ENCODE peak calls at places on chromosome 2, in eight cellular contexts. E is HepG2, B is astrocyte, A is keratinocyte, K is PC-9, P is mammary epithelial cell, Y is GM23338, M is fibroblast of lung. C is an unnamed sample.
A peak's percentile ranks its signal among the peaks of the same experiment; 100 is the strongest.

GRCh38 chr2:7994397-7994951 is 687.4 kb upstream of the ID2 start:
- DNase-seq in E (no peak), B (no peak), A (no peak), K (no peak), P (no peak), Y (no peak), M (no peak), C (no peak)

GRCh38 chr2:182831097-182831496 is 35.3 kb downstream of the FRZB start:
- DNase-seq in E (no peak), B (no peak), A (no peak), K (no peak), P (no peak), Y (no peak), M (no peak), C (no peak)

GRCh38 chr2:82690757-82691411 is 1768.2 kb downstream of the SUCLG1 start:
- DNase-seq in E (no peak), B (no peak), A (no peak), K (no peak), P (no peak), Y (no peak), M (no peak), C (no peak)

GRCh38 chr2:29844713-29845320 is 76.6 kb downstream of the ALK start:
- DNase-seq in E (no peak), B (peak; percentile 10), A (no peak), K (no peak), P (no peak), Y (no peak), M (peak; percentile 30), C (no peak)

GRCh38 chr2:179595284-179595683 is 266.1 kb downstream of the ZNF385B start:
- DNase-seq in E (peak; percentile 33), B (no peak), A (no peak), K (no peak), P (no peak), Y (peak; percentile 46), M (no peak), C (no peak)

GRCh38 chr2:48248251-48248933 is 281.6 kb upstream of the STON1 start:
- DNase-seq in E (peak; percentile 77), B (peak; percentile 91), A (peak; percentile 54), K (peak; percentile 87), P (peak; percentile 93), Y (peak; percentile 60), M (peak; percentile 93), C (peak; percentile 86)

GRCh38 chr2:208358758-208359631 is 47.6 kb upstream of the PTH2R start:
- DNase-seq in E (no peak), B (peak; percentile 18), A (no peak), K (no peak), P (no peak), Y (no peak), M (peak; percentile 32), C (no peak)

GRCh38 chr2:200242553-200242952 is 63.9 kb upstream of the SPATS2L start:
- DNase-seq in E (no peak), B (no peak), A (no peak), K (no peak), P (no peak), Y (no peak), M (no peak), C (no peak)

GRCh38 chr2:171630812-171631626 is 56.2 kb upstream of the DYNC1I2 start:
- DNase-seq in E (no peak), B (peak; percentile 16), A (no peak), K (no peak), P (no peak), Y (peak; percentile 43), M (peak; percentile 11), C (no peak)

GRCh38 chr2:15667579-15668556 is 76.2 kb downstream of the DDX1 start:
- DNase-seq in E (no peak), B (peak; percentile 10), A (no peak), K (no peak), P (peak; percentile 45), Y (no peak), M (peak; percentile 22), C (peak; percentile 83)

GRCh38 chr2:174350018-174350417 is 15.3 kb downstream of the SP9 start:
- DNase-seq in E (no peak), B (no peak), A (no peak), K (no peak), P (no peak), Y (peak; percentile 66), M (no peak), C (peak; percentile 29)

GRCh38 chr2:129796216-129796615 is 183.2 kb upstream of the RAB6C start:
- DNase-seq in E (no peak), B (no peak), A (no peak), K (no peak), P (no peak), Y (no peak), M (no peak), C (no peak)

GRCh38 chr2:129793326-129793955 is 186.0 kb upstream of the RAB6C start:
- DNase-seq in E (no peak), B (no peak), A (no peak), K (no peak), P (no peak), Y (no peak), M (no peak), C (no peak)

GRCh38 chr2:129794517-129794916 is 184.9 kb upstream of the RAB6C start:
- DNase-seq in E (no peak), B (no peak), A (no peak), K (no peak), P (no peak), Y (no peak), M (no peak), C (no peak)

GRCh38 chr2:129794116-129794515 is 185.3 kb upstream of the RAB6C start:
- DNase-seq in E (no peak), B (no peak), A (no peak), K (no peak), P (no peak), Y (no peak), M (no peak), C (no peak)

GRCh38 chr2:129791651-129792050 is 187.8 kb upstream of the RAB6C start:
- DNase-seq in E (no peak), B (no peak), A (no peak), K (no peak), P (no peak), Y (no peak), M (no peak), C (no peak)
- TF ChIP-seq CTCF in E (no peak), B (no peak), A (no peak), K (no peak), P (no peak), Y (no peak), M (no peak), C (no peak)

DNA sequence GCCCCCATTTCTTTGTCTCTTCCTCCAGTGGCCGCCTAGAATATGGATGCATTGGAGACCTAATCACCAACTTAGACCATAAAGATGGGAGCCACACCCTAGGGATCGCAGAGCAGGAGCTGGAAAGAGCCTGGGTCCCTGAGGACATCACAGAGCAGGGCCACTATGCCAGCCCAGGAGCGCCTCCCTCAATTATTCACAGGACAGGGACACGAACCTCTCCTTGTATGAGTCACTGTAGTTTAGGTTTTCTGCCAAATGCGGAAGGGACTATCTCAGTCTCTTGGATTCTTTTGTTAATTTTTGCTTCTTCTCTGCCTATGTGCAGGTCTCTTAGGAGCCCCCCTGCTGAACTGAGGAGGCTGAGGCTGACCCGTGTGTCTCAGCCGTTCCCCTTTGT is 12.9 kb upstream of the PTPN4 start:
- DNase-seq in E (no peak), B (no peak), A (no peak), K (peak; percentile 49), P (peak; percentile 6), Y (no peak), M (peak; percentile 55), C (peak; percentile 65)
- H3K4me1 ChIP-seq in E (peaks cover 8% of the 10 kb centered on the region), B (peaks cover 23% of the 10 kb centered on the region), A (peaks cover 42% of the 10 kb centered on the region), K (peaks cover 40% of the 10 kb centered on the region), P (peaks cover 44% of the 10 kb centered on the region), Y (peaks cover 11% of the 10 kb centered on the region), M (peaks cover 4% of the 10 kb centered on the region), C (peaks cover 24% of the 10 kb centered on the region)

DNA sequence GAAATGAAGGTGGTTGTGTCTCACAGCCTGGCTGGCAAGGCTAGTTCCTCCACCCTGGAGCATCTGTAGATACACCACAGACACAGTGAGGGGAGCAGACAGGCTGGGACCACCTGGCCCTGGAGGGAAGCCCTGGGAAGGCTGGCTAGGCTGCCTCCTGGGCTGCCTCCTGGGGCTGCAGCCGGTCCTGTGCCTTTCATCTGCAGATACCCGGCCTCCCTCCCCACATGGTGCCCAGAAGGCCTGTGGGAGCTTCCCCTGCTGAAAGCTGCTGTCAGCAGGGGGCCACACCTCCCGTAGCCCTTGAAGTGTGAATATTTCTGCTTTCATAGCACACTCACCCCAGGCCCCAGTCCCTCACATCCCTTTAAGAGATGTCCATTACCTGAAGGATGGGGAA is 37.6 kb downstream of the SDC1 start:
- DNase-seq in E (no peak), B (no peak), A (no peak), K (no peak), P (no peak), Y (no peak), M (no peak), C (peak; percentile 71)
- H2AFZ ChIP-seq in E (no peak overlapping the region), B (no peak overlapping the region), A (no peak overlapping the region), K (no peak overlapping the region), P (no peak overlapping the region), Y (no peak overlapping the region), M (no peak overlapping the region), C (no peak overlapping the region)

GRCh38 chr2:23069935-23070334 is 315.0 kb upstream of the KLHL29 start:
- DNase-seq in E (no peak), B (no peak), A (no peak), K (no peak), P (no peak), Y (no peak), M (no peak), C (no peak)
- TF ChIP-seq CTCF in E (no peak), B (no peak), A (no peak), K (no peak), P (no peak), Y (no peak), M (no peak), C (no peak)

GRCh38 chr2:120498576-120499394 is 152.8 kb downstream of the INHBB start:
- DNase-seq in E (no peak), B (no peak), A (no peak), K (no peak), P (no peak), Y (peak; percentile 19), M (no peak), C (no peak)
- H3K4me1 ChIP-seq in E (peaks cover 45% of the 10 kb centered on the region), B (peaks cover under 1% of the 10 kb centered on the region), A (no peaks in the 10 kb centered on the region), K (peaks cover 12% of the 10 kb centered on the region), P (no peaks in the 10 kb centered on the region), Y (no peaks in the 10 kb centered on the region), M (no peaks in the 10 kb centered on the region), C (no peaks in the 10 kb centered on the region)

DNA sequence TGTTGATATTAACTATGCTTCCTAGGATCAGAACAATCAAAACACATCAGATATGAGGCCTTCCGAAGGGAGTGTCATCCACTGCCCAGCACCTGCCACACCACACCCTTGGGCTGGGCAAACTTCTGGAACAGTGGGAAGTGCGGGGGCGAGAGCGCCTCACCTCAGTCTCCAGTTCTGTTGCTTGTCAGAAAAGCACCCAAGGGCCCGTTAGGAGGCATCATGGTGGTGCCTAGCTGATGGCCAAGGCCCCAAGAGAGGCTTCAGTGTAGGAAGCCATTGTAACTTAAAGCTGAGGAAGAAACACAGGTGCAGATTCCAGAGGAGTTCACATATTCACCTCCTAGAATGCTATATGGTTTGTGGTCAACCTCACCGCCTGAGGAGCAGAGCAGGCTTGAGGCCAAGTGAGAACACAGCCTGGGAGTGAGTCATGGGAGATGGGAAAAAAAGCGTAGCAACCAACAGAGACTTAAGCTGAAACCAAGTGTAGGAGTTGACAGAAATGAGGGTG is 85.1 kb upstream of the ATL2 start:
- DNase-seq in E (no peak), B (peak; percentile 97), A (peak; percentile 98), K (peak; percentile 99), P (peak; percentile 100), Y (no peak), M (peak; percentile 98), C (peak; percentile 95)
- H2AFZ ChIP-seq in E (no peak overlapping the region), B (no peak overlapping the region), A (no peak overlapping the region), K (peak overlapping the region; percentile 71), P (peak overlapping the region; percentile 74), Y (peak overlapping the region; percentile 3), M (no peak overlapping the region), C (no peak overlapping the region)